ENCODE peak calls at places on chromosomes 12 and 14, in four cellular contexts. H, J, F and W are unnamed samples.

GRCh38 chr14:93857081-93857480 is 68.8 kb upstream of the PRIMA1 start:
- DNase-seq in H (no peak), J (no peak), F (no peak), W (no peak)

GRCh38 chr12:50505945-50506344 is 1.2 kb downstream of the DIP2B start:
- DNase-seq in H (no peak), J (no peak), F (peak), W (no peak)

GRCh38 chr14:87457727-87458126 is 535.3 kb downstream of the GALC start:
- DNase-seq in H (no peak), J (no peak), F (peak), W (no peak)

GRCh38 chr12:6056406-6057211 is 67.9 kb downstream of the VWF start:
- DNase-seq in H (no peak), J (peak), F (no peak), W (peak)

GRCh38 chr12:71201136-71201679 is 43.4 kb upstream of the TSPAN8 start:
- DNase-seq in H (no peak), J (no peak), F (no peak), W (no peak)

GRCh38 chr12:10491766-10492165 is 13.9 kb upstream of the EIF2S3B start:
- DNase-seq in H (no peak), J (no peak), F (no peak), W (no peak)

GRCh38 chr12:58727526-58727925 is 192.8 kb downstream of the LRIG3 start:
- DNase-seq in H (no peak), J (no peak), F (no peak), W (no peak)

GRCh38 chr12:31736472-31736871 is 7.7 kb upstream of the AMN1 start:
- DNase-seq in H (peak), J (peak), F (peak), W (no peak)

GRCh38 chr12:31021181-31021580 is 52.5 kb upstream of the DDX11 start:
- DNase-seq in H (no peak), J (no peak), F (no peak), W (no peak)

GRCh38 chr12:22318122-22318737 is 16.3 kb downstream of the ST8SIA1 start:
- DNase-seq in H (no peak), J (no peak), F (peak), W (no peak)

GRCh38 chr14:90720336-90720735 is 95.9 kb downstream of the TTC7B start:
- DNase-seq in H (no peak), J (no peak), F (no peak), W (peak)

GRCh38 chr12:52879394-52880351 is 25.2 kb downstream of the KRT8 start:
- DNase-seq in H (peak), J (peak), F (peak), W (peak)

GRCh38 chr14:60722163-60722835 is 1.9 kb downstream of the SIX4 start:
- DNase-seq in H (peak), J (peak), F (peak), W (peak)

GRCh38 chr14:61076531-61076930 is 95.5 kb downstream of the SLC38A6 start:
- DNase-seq in H (no peak), J (no peak), F (no peak), W (no peak)

GRCh38 chr14:101254805-101255764 is 306.2 kb upstream of the DIO3 start:
- DNase-seq in H (no peak), J (no peak), F (no peak), W (peak)

GRCh38 chr14:65301862-65302539 is 110.5 kb upstream of the FUT8 start:
- DNase-seq in H (peak), J (no peak), F (peak), W (no peak)

GRCh38 chr14:104341532-104342434 is 203.4 kb downstream of the KIF26A start:
- DNase-seq in H (peak), J (no peak), F (peak), W (peak)

GRCh38 chr12:13986031-13986430 is 4.6 kb upstream of the GRIN2B start:
- DNase-seq in H (no peak), J (no peak), F (no peak), W (no peak)

GRCh38 chr12:45655186-45655585 is 74.3 kb upstream of the ARID2 start:
- DNase-seq in H (peak), J (peak), F (peak), W (no peak)

GRCh38 chr14:61280526-61281185 is 482 bp downstream of the TMEM30B start:
- DNase-seq in H (peak), J (peak), F (peak), W (peak)

GRCh38 chr12:3405821-3406220 is 85.2 kb upstream of the PRMT8 start:
- DNase-seq in H (no peak), J (no peak), F (no peak), W (no peak)

GRCh38 chr12:19323768-19324167 is 115.5 kb upstream of the AEBP2 start:
- DNase-seq in H (no peak), J (no peak), F (peak), W (no peak)

GRCh38 chr14:91252901-91253794 is 8.6 kb upstream of the GPR68 start:
- DNase-seq in H (peak), J (no peak), F (peak), W (peak)

GRCh38 chr14:100530270-100531072 is 56.7 kb downstream of the BEGAIN start:
- DNase-seq in H (no peak), J (peak), F (no peak), W (peak)

GRCh38 chr14:74843653-74844052 is 32.3 kb downstream of the PROX2 start:
- DNase-seq in H (no peak), J (no peak), F (no peak), W (no peak)